ENCODE peak calls at places on chromosome 4, in seven cellular contexts. One of them, this sample, is unnamed.

GRCh38 chr4:175412744-175413143 is 399.3 kb downstream of the GPM6A start:
- DNase-seq in uterus: no peak
- DNase-seq in heart left ventricle: no peak
- DNase-seq in fibroblast of mammary gland: peak
- DNase-seq in ascending aorta: no peak
- DNase-seq in AG04449: peak
- DNase-seq in neural progenitor cell: no peak
- DNase-seq in this sample: peak

GRCh38 chr4:85938902-85939301 is 421.0 kb downstream of the MAPK10 start:
- DNase-seq in fibroblast of mammary gland: no peak
- DNase-seq in heart left ventricle: no peak
- DNase-seq in neural progenitor cell: no peak
- DNase-seq in ascending aorta: no peak
- DNase-seq in uterus: no peak
- DNase-seq in AG04449: no peak
- DNase-seq in this sample: no peak

GRCh38 chr4:119212964-119213606 is 572 bp downstream of the USP53 start:
- DNase-seq in AG04449: peak
- DNase-seq in uterus: peak
- DNase-seq in fibroblast of mammary gland: peak
- DNase-seq in heart left ventricle: peak
- DNase-seq in ascending aorta: peak
- DNase-seq in neural progenitor cell: peak
- DNase-seq in this sample: peak

GRCh38 chr4:156949373-156949814 is 22.2 kb downstream of the PDGFC start:
- DNase-seq in ascending aorta: no peak
- DNase-seq in heart left ventricle: no peak
- DNase-seq in AG04449: no peak
- DNase-seq in fibroblast of mammary gland: peak
- DNase-seq in neural progenitor cell: no peak
- DNase-seq in uterus: no peak
- DNase-seq in this sample: no peak

GRCh38 chr4:183141997-183142396 is 42.9 kb downstream of the WWC2 start:
- DNase-seq in neural progenitor cell: no peak
- DNase-seq in heart left ventricle: no peak
- DNase-seq in fibroblast of mammary gland: no peak
- DNase-seq in uterus: no peak
- DNase-seq in AG04449: no peak
- DNase-seq in ascending aorta: no peak
- DNase-seq in this sample: no peak

GRCh38 chr4:143417679-143418403 is 81.2 kb downstream of the GAB1 start:
- DNase-seq in heart left ventricle: no peak
- DNase-seq in uterus: no peak
- DNase-seq in neural progenitor cell: no peak
- DNase-seq in ascending aorta: no peak
- DNase-seq in fibroblast of mammary gland: no peak
- DNase-seq in AG04449: no peak
- DNase-seq in this sample: no peak

GRCh38 chr4:76950846-76951321 is 1.3 kb downstream of the SEPTIN11 start:
- DNase-seq in heart left ventricle: no peak
- DNase-seq in uterus: no peak
- DNase-seq in AG04449: no peak
- DNase-seq in ascending aorta: no peak
- DNase-seq in fibroblast of mammary gland: peak
- DNase-seq in neural progenitor cell: peak
- DNase-seq in this sample: no peak

GRCh38 chr4:173461170-173461569 is 62.3 kb upstream of the SCRG1 start:
- DNase-seq in neural progenitor cell: no peak
- DNase-seq in AG04449: no peak
- DNase-seq in fibroblast of mammary gland: peak
- DNase-seq in uterus: no peak
- DNase-seq in heart left ventricle: no peak
- DNase-seq in ascending aorta: no peak
- DNase-seq in this sample: no peak

GRCh38 chr4:83255584-83255983 is 29.0 kb downstream of the COQ2 start:
- DNase-seq in neural progenitor cell: no peak
- DNase-seq in ascending aorta: no peak
- DNase-seq in uterus: no peak
- DNase-seq in heart left ventricle: no peak
- DNase-seq in fibroblast of mammary gland: peak
- DNase-seq in AG04449: peak
- DNase-seq in this sample: peak

GRCh38 chr4:129064717-129065116 is 28.6 kb downstream of the SCLT1 start:
- DNase-seq in AG04449: peak
- DNase-seq in fibroblast of mammary gland: peak
- DNase-seq in uterus: no peak
- DNase-seq in neural progenitor cell: no peak
- DNase-seq in ascending aorta: no peak
- DNase-seq in heart left ventricle: no peak
- DNase-seq in this sample: peak

GRCh38 chr4:3364199-3364598 is 71.4 kb downstream of the RGS12 start:
- DNase-seq in fibroblast of mammary gland: no peak
- DNase-seq in ascending aorta: no peak
- DNase-seq in neural progenitor cell: no peak
- DNase-seq in AG04449: no peak
- DNase-seq in heart left ventricle: no peak
- DNase-seq in uterus: no peak
- DNase-seq in this sample: no peak

GRCh38 chr4:146311238-146311970 is 97.1 kb downstream of the REELD1 start:
- DNase-seq in fibroblast of mammary gland: no peak
- DNase-seq in uterus: no peak
- DNase-seq in neural progenitor cell: no peak
- DNase-seq in ascending aorta: no peak
- DNase-seq in AG04449: no peak
- DNase-seq in heart left ventricle: no peak
- DNase-seq in this sample: no peak

GRCh38 chr4:119113033-119113655 is 22.5 kb upstream of the MYOZ2 start:
- DNase-seq in neural progenitor cell: no peak
- DNase-seq in heart left ventricle: no peak
- DNase-seq in ascending aorta: no peak
- DNase-seq in uterus: no peak
- DNase-seq in AG04449: peak
- DNase-seq in fibroblast of mammary gland: peak
- DNase-seq in this sample: peak

GRCh38 chr4:186622788-186623464 is 67.6 kb upstream of the MTNR1A start:
- DNase-seq in neural progenitor cell: no peak
- DNase-seq in uterus: no peak
- DNase-seq in heart left ventricle: no peak
- DNase-seq in AG04449: no peak
- DNase-seq in ascending aorta: no peak
- DNase-seq in fibroblast of mammary gland: peak
- DNase-seq in this sample: peak

DNA sequence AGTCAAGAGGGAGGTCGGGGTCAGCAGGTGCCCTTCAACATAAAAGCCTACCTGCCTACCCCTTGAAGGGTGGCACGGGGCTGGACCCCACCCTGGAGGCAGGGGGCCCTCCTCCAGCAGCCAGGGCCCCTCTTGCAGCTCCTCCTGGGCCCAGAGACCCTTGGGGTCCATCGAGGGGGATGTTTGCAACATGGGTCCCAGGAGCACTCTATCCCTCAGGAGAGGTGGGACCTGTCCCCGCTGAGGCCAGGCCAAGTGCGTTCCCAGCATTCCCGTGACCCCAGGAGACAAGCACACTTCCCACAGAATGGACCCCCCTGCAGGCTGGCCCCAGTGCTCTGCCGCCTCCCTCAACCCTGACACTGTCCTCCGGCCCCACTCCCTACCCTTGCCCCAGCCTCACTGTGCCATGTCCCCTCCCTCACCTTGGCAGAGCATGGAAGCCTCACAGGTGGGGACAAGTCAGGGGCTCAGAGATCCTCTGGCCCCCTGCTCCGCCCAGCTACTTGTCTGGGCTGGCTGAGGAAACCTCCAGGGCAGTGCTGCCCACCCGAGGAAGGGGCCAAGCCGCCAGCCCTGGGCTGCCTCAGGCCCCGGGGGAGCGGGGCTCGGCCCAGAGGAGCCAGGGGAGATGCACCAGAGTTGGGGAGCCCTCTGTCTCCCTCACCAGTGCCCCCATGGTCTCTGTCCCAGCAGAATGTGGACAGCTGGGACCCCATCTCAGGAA is 2.2 kb downstream of the MXD4 start:
- DNase-seq in neural progenitor cell: no peak
- DNase-seq in uterus: peak
- DNase-seq in AG04449: no peak
- DNase-seq in fibroblast of mammary gland: no peak
- DNase-seq in ascending aorta: peak
- DNase-seq in heart left ventricle: peak
- DNase-seq in this sample: no peak
- H3K4me3 ChIP-seq in neural progenitor cell: no peak
- H3K4me3 ChIP-seq in uterus: no peak
- H3K4me3 ChIP-seq in AG04449: peak
- H3K4me3 ChIP-seq in fibroblast of mammary gland: peak
- H3K4me3 ChIP-seq in ascending aorta: peak
- H3K4me3 ChIP-seq in heart left ventricle: peak
- H3K4me3 ChIP-seq in this sample: peak

DNA sequence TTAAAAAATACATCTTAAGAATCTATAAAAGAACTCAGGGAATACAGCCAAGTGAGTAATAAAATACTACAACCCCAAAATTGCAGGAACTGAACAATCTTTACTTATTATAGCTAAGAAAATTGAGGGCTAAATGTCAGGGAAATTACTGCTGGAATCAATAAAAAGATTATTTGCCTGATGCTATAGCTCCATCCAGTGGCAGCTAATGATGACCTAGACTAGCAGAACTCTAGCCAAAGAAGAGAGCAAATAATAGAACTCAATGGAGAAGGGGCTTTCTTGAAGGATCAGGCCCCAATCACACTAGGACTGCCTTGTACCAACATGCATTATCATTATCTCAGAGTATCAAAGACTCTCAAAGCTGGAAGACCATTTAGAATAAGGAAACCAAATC is 85.0 kb upstream of the FAM241A start:
- DNase-seq in uterus: no peak
- DNase-seq in fibroblast of mammary gland: peak
- DNase-seq in heart left ventricle: no peak
- DNase-seq in AG04449: no peak
- DNase-seq in neural progenitor cell: peak
- DNase-seq in ascending aorta: no peak
- DNase-seq in this sample: no peak
- TF ChIP-seq CTCF in uterus: no peak
- TF ChIP-seq CTCF in fibroblast of mammary gland: peak
- TF ChIP-seq CTCF in heart left ventricle: peak
- TF ChIP-seq CTCF in AG04449: peak
- TF ChIP-seq CTCF in neural progenitor cell: peak
- TF ChIP-seq CTCF in ascending aorta: no peak
- TF ChIP-seq CTCF in this sample: peak

DNA sequence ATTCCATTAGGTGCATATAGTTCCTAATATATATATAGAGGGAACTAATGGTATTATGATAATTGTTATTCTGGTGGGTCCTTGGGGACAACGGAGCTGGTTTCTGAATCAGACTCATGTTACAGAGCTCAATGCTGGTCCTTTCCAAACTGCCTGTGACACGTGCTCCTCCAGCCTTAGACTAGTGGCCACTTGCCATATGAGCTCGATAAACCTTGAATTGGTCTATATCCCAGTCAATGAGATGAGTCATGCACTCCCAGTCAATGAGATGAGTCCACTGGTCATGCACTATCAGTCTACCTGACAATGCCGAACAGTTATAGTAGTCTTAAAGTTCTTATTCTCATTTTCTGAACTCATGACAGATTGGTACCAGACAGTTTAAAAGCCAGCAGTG is 325.3 kb downstream of the LDB2 start:
- DNase-seq in neural progenitor cell: no peak
- DNase-seq in fibroblast of mammary gland: peak
- DNase-seq in uterus: peak
- DNase-seq in ascending aorta: no peak
- DNase-seq in AG04449: no peak
- DNase-seq in heart left ventricle: no peak
- DNase-seq in this sample: no peak
- H3K4me3 ChIP-seq in neural progenitor cell: no peak
- H3K4me3 ChIP-seq in fibroblast of mammary gland: no peak
- H3K4me3 ChIP-seq in uterus: no peak
- H3K4me3 ChIP-seq in ascending aorta: no peak
- H3K4me3 ChIP-seq in AG04449: no peak
- H3K4me3 ChIP-seq in heart left ventricle: no peak
- H3K4me3 ChIP-seq in this sample: no peak

GRCh38 chr4:8274772-8275241 is 5.3 kb downstream of the HTRA3 start:
- DNase-seq in ascending aorta: peak
- DNase-seq in neural progenitor cell: peak
- DNase-seq in AG04449: peak
- DNase-seq in heart left ventricle: peak
- DNase-seq in uterus: peak
- DNase-seq in fibroblast of mammary gland: peak
- DNase-seq in this sample: peak
- TF ChIP-seq CTCF in ascending aorta: peak
- TF ChIP-seq CTCF in neural progenitor cell: peak
- TF ChIP-seq CTCF in AG04449: peak
- TF ChIP-seq CTCF in heart left ventricle: peak
- TF ChIP-seq CTCF in uterus: peak
- TF ChIP-seq CTCF in fibroblast of mammary gland: peak
- TF ChIP-seq CTCF in this sample: peak

GRCh38 chr4:1300466-1301455 is 11.1 kb downstream of the MAEA start:
- DNase-seq in uterus: peak
- DNase-seq in AG04449: no peak
- DNase-seq in neural progenitor cell: no peak
- DNase-seq in fibroblast of mammary gland: peak
- DNase-seq in ascending aorta: peak
- DNase-seq in heart left ventricle: no peak
- DNase-seq in this sample: peak

GRCh38 chr4:1305261-1305711 is 15.6 kb downstream of the MAEA start:
- DNase-seq in fibroblast of mammary gland: no peak
- DNase-seq in heart left ventricle: no peak
- DNase-seq in ascending aorta: no peak
- DNase-seq in AG04449: no peak
- DNase-seq in uterus: no peak
- DNase-seq in neural progenitor cell: no peak
- DNase-seq in this sample: no peak

GRCh38 chr4:1299301-1299860 is 9.7 kb downstream of the MAEA start:
- DNase-seq in AG04449: no peak
- DNase-seq in ascending aorta: no peak
- DNase-seq in fibroblast of mammary gland: no peak
- DNase-seq in heart left ventricle: no peak
- DNase-seq in uterus: no peak
- DNase-seq in neural progenitor cell: no peak
- DNase-seq in this sample: no peak

GRCh38 chr4:1298461-1298860 is 8.8 kb downstream of the MAEA start:
- DNase-seq in fibroblast of mammary gland: no peak
- DNase-seq in uterus: no peak
- DNase-seq in heart left ventricle: no peak
- DNase-seq in AG04449: no peak
- DNase-seq in ascending aorta: no peak
- DNase-seq in neural progenitor cell: no peak
- DNase-seq in this sample: no peak

DNA sequence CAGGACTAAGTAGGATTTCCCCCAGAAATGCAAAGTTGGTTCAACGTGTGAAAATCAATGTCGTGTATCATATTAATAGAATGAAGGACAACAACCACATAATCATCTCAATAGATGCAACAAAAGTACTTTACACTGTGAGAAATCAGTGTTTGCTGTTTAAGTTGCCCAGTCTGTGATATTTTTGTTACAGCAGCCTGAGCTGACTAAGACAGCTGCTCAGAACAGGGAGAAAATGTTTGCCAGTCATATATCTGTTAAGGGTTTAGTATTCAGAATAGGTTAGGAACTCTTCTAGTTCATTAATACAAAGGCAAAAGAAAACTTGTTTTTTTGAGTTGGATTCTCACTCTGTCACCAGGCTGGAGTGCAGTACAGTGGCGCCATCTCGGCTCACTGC is 12.5 kb downstream of the MAEA start:
- DNase-seq in ascending aorta: no peak
- DNase-seq in AG04449: no peak
- DNase-seq in neural progenitor cell: no peak
- DNase-seq in uterus: no peak
- DNase-seq in fibroblast of mammary gland: no peak
- DNase-seq in heart left ventricle: no peak
- DNase-seq in this sample: no peak
- H3K4me3 ChIP-seq in ascending aorta: no peak
- H3K4me3 ChIP-seq in AG04449: no peak
- H3K4me3 ChIP-seq in neural progenitor cell: no peak
- H3K4me3 ChIP-seq in uterus: no peak
- H3K4me3 ChIP-seq in fibroblast of mammary gland: no peak
- H3K4me3 ChIP-seq in heart left ventricle: no peak
- H3K4me3 ChIP-seq in this sample: no peak

GRCh38 chr4:24559889-24560288 is 24.5 kb downstream of the DHX15 start:
- DNase-seq in ascending aorta: no peak
- DNase-seq in fibroblast of mammary gland: peak
- DNase-seq in neural progenitor cell: no peak
- DNase-seq in heart left ventricle: no peak
- DNase-seq in uterus: no peak
- DNase-seq in AG04449: no peak
- DNase-seq in this sample: no peak
- TF ChIP-seq CTCF in ascending aorta: no peak
- TF ChIP-seq CTCF in fibroblast of mammary gland: no peak
- TF ChIP-seq CTCF in neural progenitor cell: no peak
- TF ChIP-seq CTCF in heart left ventricle: no peak
- TF ChIP-seq CTCF in uterus: no peak
- TF ChIP-seq CTCF in AG04449: no peak
- TF ChIP-seq CTCF in this sample: no peak